ENCODE peak calls at places on chromosomes 12 and 14, in six cellular contexts. E, R, C, H, Y and U are unnamed samples.

GRCh38 chr12:124506145-124506831 is 61.1 kb downstream of the NCOR2 start:
- DNase-seq in H (no peak), C (peak), Y (peak), R (peak), E (peak), U (peak)

GRCh38 chr14:36724162-36724561 is 62.5 kb downstream of the PAX9 start:
- DNase-seq in E (no peak), H (no peak), R (no peak), Y (no peak), C (no peak), U (no peak)

GRCh38 chr14:31477248-31477647 is 10.6 kb downstream of the GPR33 start:
- DNase-seq in Y (no peak), H (no peak), C (no peak), R (no peak), E (peak), U (no peak)

GRCh38 chr12:54660320-54660962 is 12.3 kb upstream of the DCD start:
- DNase-seq in Y (no peak), H (no peak), R (peak), E (no peak), C (no peak), U (no peak)

GRCh38 chr14:104925941-104926609 is 1.4 kb downstream of the PLD4 start:
- DNase-seq in E (peak), R (no peak), H (no peak), C (no peak), Y (no peak), U (no peak)

GRCh38 chr14:93207468-93208308 is 632 bp downstream of the UBR7 start:
- DNase-seq in C (no peak), H (no peak), E (peak), Y (peak), R (no peak), U (peak)

GRCh38 chr12:52151859-52152783 is 39.7 kb downstream of the KRT80 start:
- DNase-seq in C (peak), Y (peak), E (peak), R (peak), H (no peak), U (peak)

GRCh38 chr14:54344445-54344844 is 52.4 kb upstream of the CDKN3 start:
- DNase-seq in Y (no peak), E (peak), H (no peak), R (no peak), C (no peak), U (no peak)

GRCh38 chr14:68627050-68627867 is 165.6 kb downstream of the ZFP36L1 start:
- DNase-seq in H (peak), Y (peak), C (peak), R (peak), E (peak), U (no peak)

GRCh38 chr12:56104815-56105476 is 587 bp downstream of the PA2G4 start:
- DNase-seq in E (no peak), C (no peak), H (no peak), R (no peak), Y (no peak), U (peak)

GRCh38 chr14:57049848-57050247 is 218.9 kb downstream of the EXOC5 start:
- DNase-seq in E (no peak), C (no peak), Y (no peak), H (no peak), R (no peak), U (no peak)

GRCh38 chr14:24196071-24197061 is 1.1 kb upstream of the TM9SF1 start:
- DNase-seq in C (no peak), Y (peak), H (no peak), E (peak), R (no peak), U (peak)

GRCh38 chr12:54378791-54379400 is 5.6 kb downstream of the ZNF385A start:
- DNase-seq in Y (no peak), H (no peak), E (peak), R (no peak), C (peak), U (no peak)

GRCh38 chr12:68113644-68114043 is 45.9 kb downstream of the IFNG start:
- DNase-seq in R (no peak), E (no peak), C (no peak), Y (no peak), H (no peak), U (no peak)

GRCh38 chr12:26809611-26810298 is 23.2 kb downstream of the ITPR2 start:
- DNase-seq in Y (no peak), C (no peak), E (no peak), R (no peak), H (no peak), U (no peak)

GRCh38 chr12:97556201-97556824 is 93.7 kb downstream of the RMST start:
- DNase-seq in C (no peak), Y (peak), R (peak), E (peak), H (no peak), U (peak)

GRCh38 chr12:6062427-6063378 is 61.8 kb downstream of the VWF start:
- DNase-seq in Y (peak), R (no peak), C (no peak), H (no peak), E (peak), U (peak)

GRCh38 chr12:571795-572531 is 91.3 kb downstream of the NINJ2 start:
- DNase-seq in E (no peak), R (no peak), C (no peak), H (no peak), Y (no peak), U (no peak)

GRCh38 chr12:108635997-108636808 is 2.5 kb upstream of the SELPLG start:
- DNase-seq in H (no peak), Y (no peak), C (no peak), R (no peak), E (no peak), U (no peak)

GRCh38 chr12:98352218-98352811 is 163.1 kb upstream of the TMPO start:
- DNase-seq in H (no peak), C (no peak), R (no peak), Y (peak), E (peak), U (peak)

GRCh38 chr14:100618763-100619320 is 31.6 kb upstream of the BEGAIN start:
- DNase-seq in H (no peak), Y (no peak), R (no peak), C (no peak), E (no peak), U (no peak)

GRCh38 chr14:70828188-70828587 is 18.9 kb upstream of the MAP3K9 start:
- DNase-seq in C (no peak), R (no peak), E (no peak), H (no peak), Y (no peak), U (no peak)

GRCh38 chr14:95496690-95497241 is 19.7 kb downstream of the SYNE3 start:
- DNase-seq in Y (peak), R (no peak), H (no peak), C (peak), E (peak), U (peak)

GRCh38 chr12:103841690-103842584 is 903 bp upstream of the NT5DC3 start:
- DNase-seq in Y (peak), E (peak), R (peak), C (peak), H (peak), U (peak)

GRCh38 chr14:91140672-91141071 is 26.8 kb downstream of the DGLUCY start:
- DNase-seq in C (no peak), E (peak), H (no peak), R (no peak), Y (peak), U (no peak)

GRCh38 chr12:123106640-123107359 is 44.1 kb downstream of the PITPNM2 start:
- DNase-seq in E (no peak), C (no peak), H (no peak), Y (no peak), R (no peak), U (no peak)

GRCh38 chr12:27984275-27984674 is 11.7 kb upstream of the PTHLH start:
- DNase-seq in E (peak), R (no peak), H (no peak), C (no peak), Y (peak), U (peak)

GRCh38 chr12:1606021-1606622 is 11.7 kb upstream of the FBXL14 start:
- DNase-seq in Y (peak), R (peak), E (peak), H (peak), C (peak), U (peak)

GRCh38 chr14:52125885-52126284 is 57.0 kb upstream of the NID2 start:
- DNase-seq in H (no peak), Y (no peak), C (no peak), E (no peak), R (no peak), U (no peak)

GRCh38 chr12:99619389-99620158 is 28.0 kb upstream of the GARIN6 start:
- DNase-seq in C (no peak), R (no peak), E (peak), H (no peak), Y (peak), U (peak)

GRCh38 chr12:10574307-10574706 is 39.1 kb downstream of the MAGOHB start:
- DNase-seq in C (no peak), R (no peak), H (no peak), Y (no peak), E (no peak), U (no peak)

GRCh38 chr12:46187023-46187422 is 81.8 kb downstream of the SLC38A1 start:
- DNase-seq in C (no peak), Y (peak), R (peak), E (peak), H (no peak), U (peak)

GRCh38 chr12:120495723-120496352 is at the start of gene DYNLL1:
- DNase-seq in Y (peak), E (peak), R (peak), H (peak), C (peak), U (peak)

GRCh38 chr12:72267974-72268373 is 4.2 kb upstream of the TRHDE start:
- DNase-seq in E (no peak), Y (peak), C (no peak), H (no peak), R (no peak), U (no peak)

GRCh38 chr12:129911437-129912049 is 7.7 kb upstream of the TMEM132D start:
- DNase-seq in E (peak), C (no peak), H (no peak), Y (peak), R (no peak), U (no peak)

GRCh38 chr14:85129907-85130306 is 400.0 kb upstream of the FLRT2 start:
- DNase-seq in H (no peak), Y (no peak), E (no peak), R (no peak), C (no peak), U (no peak)

GRCh38 chr14:85131523-85131922 is 398.4 kb upstream of the FLRT2 start:
- DNase-seq in Y (no peak), E (no peak), C (no peak), H (no peak), R (no peak), U (no peak)
- TF ChIP-seq CTCF in Y (no peak), E (no peak), C (no peak), H (no peak), R (no peak), U (no peak)

GRCh38 chr14:50864237-50864636 is 7.6 kb upstream of the ABHD12B start:
- DNase-seq in R (no peak), E (no peak), C (no peak), H (no peak), Y (no peak), U (no peak)
- H3K4me3 ChIP-seq in R (no peak), E (no peak), C (no peak), H (no peak), Y (no peak), U (no peak)

DNA sequence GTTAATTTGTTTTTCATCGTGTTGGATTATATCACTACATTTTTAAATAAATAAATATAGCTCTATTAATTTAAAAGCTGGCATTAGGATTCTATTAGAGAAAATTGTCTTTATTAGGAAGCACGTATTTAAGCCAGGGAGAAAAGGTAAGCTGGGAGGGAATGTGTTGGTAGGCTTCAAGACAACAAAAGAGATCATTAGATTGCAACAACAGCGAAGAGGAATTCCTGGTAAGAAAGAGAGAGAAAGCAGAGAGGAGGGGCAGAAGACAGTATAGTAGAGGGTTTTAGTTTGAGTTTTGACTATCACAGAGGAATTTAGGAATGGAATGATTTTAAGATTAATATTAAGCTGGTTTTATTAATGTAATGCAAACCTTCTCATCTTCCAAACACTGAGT is 613.6 kb upstream of the USP15 start:
- DNase-seq in Y (no peak), C (no peak), H (no peak), E (no peak), R (no peak), U (no peak)
- TF ChIP-seq CTCF in Y (no peak), C (no peak), H (no peak), E (no peak), R (no peak), U (no peak)

GRCh38 chr14:103084021-103084919 is at the start of gene LBHD2:
- DNase-seq in Y (no peak), R (no peak), E (no peak), H (no peak), C (no peak), U (peak)
- H3K4me3 ChIP-seq in Y (no peak), R (peak), E (no peak), H (peak), C (no peak), U (peak)

GRCh38 chr12:2997989-2998670 is 38.9 kb downstream of the TEAD4 start:
- DNase-seq in H (no peak), E (no peak), Y (no peak), R (no peak), C (no peak), U (no peak)

GRCh38 chr12:3000548-3001275 is 41.5 kb downstream of the TEAD4 start:
- DNase-seq in H (no peak), C (no peak), E (no peak), Y (no peak), R (no peak), U (no peak)

GRCh38 chr12:2998789-2999264 is 39.6 kb downstream of the TEAD4 start:
- DNase-seq in Y (peak), R (no peak), H (peak), E (peak), C (peak), U (peak)

GRCh38 chr12:3002636-3003035 is 43.4 kb downstream of the TEAD4 start:
- DNase-seq in R (no peak), E (no peak), H (no peak), C (no peak), Y (no peak), U (no peak)

GRCh38 chr12:2999265-2999841 is 40.2 kb downstream of the TEAD4 start:
- DNase-seq in C (no peak), R (no peak), Y (no peak), H (no peak), E (no peak), U (no peak)
- TF ChIP-seq CTCF in C (no peak), R (no peak), Y (no peak), H (no peak), E (no peak), U (no peak)